ENCODE peak calls at places on chromosomes 3 and 15, in six cellular contexts. One of them, this sample, is unnamed.
A peak's percentile ranks its signal among the peaks of the same experiment; 100 is the strongest.

GRCh38 chr3:51391566-51392300 is 648 bp downstream of the RBM15B start:
- DNase-seq in mesenchymal stem cell: peak; percentile 54
- DNase-seq in osteoblast: peak; percentile 90
- DNase-seq in CD4-positive, alpha-beta memory T cell: peak; percentile 66
- DNase-seq in GM23338: peak; percentile 51
- DNase-seq in thyroid gland: peak; percentile 23
- DNase-seq in this sample: peak; percentile 33

GRCh38 chr3:55828712-55829111 is 341.6 kb upstream of the WNT5A start:
- DNase-seq in mesenchymal stem cell: no peak
- DNase-seq in osteoblast: no peak
- DNase-seq in CD4-positive, alpha-beta memory T cell: no peak
- DNase-seq in GM23338: no peak
- DNase-seq in thyroid gland: no peak
- DNase-seq in this sample: no peak

GRCh38 chr3:104892044-104892443 is 474.7 kb upstream of the ALCAM start:
- DNase-seq in mesenchymal stem cell: no peak
- DNase-seq in osteoblast: no peak
- DNase-seq in CD4-positive, alpha-beta memory T cell: no peak
- DNase-seq in GM23338: peak; percentile 20
- DNase-seq in thyroid gland: no peak
- DNase-seq in this sample: no peak

GRCh38 chr3:63193647-63194046 is 84.5 kb upstream of the SYNPR start:
- DNase-seq in mesenchymal stem cell: no peak
- DNase-seq in osteoblast: no peak
- DNase-seq in CD4-positive, alpha-beta memory T cell: no peak
- DNase-seq in GM23338: peak; percentile 77
- DNase-seq in thyroid gland: peak; percentile 3
- DNase-seq in this sample: no peak

GRCh38 chr15:92158426-92158825 is 235.3 kb upstream of the ST8SIA2 start:
- DNase-seq in mesenchymal stem cell: no peak
- DNase-seq in osteoblast: no peak
- DNase-seq in CD4-positive, alpha-beta memory T cell: no peak
- DNase-seq in GM23338: peak; percentile 57
- DNase-seq in thyroid gland: no peak
- DNase-seq in this sample: no peak

GRCh38 chr3:146503459-146504202 is 34.3 kb upstream of the PLSCR2 start:
- DNase-seq in mesenchymal stem cell: peak; percentile 94
- DNase-seq in osteoblast: peak; percentile 67
- DNase-seq in CD4-positive, alpha-beta memory T cell: no peak
- DNase-seq in GM23338: peak; percentile 29
- DNase-seq in thyroid gland: no peak
- DNase-seq in this sample: peak; percentile 83

GRCh38 chr3:66485291-66485968 is 15.4 kb downstream of the LRIG1 start:
- DNase-seq in mesenchymal stem cell: peak; percentile 93
- DNase-seq in osteoblast: no peak
- DNase-seq in CD4-positive, alpha-beta memory T cell: no peak
- DNase-seq in GM23338: no peak
- DNase-seq in thyroid gland: no peak
- DNase-seq in this sample: peak; percentile 45

GRCh38 chr3:52798978-52799476 is 4.4 kb downstream of the ITIH3 start:
- DNase-seq in mesenchymal stem cell: peak; percentile 6
- DNase-seq in osteoblast: peak; percentile 92
- DNase-seq in CD4-positive, alpha-beta memory T cell: no peak
- DNase-seq in GM23338: peak; percentile 82
- DNase-seq in thyroid gland: no peak
- DNase-seq in this sample: no peak

GRCh38 chr3:71356272-71356671 is 227.3 kb downstream of the FOXP1 start:
- DNase-seq in mesenchymal stem cell: no peak
- DNase-seq in osteoblast: no peak
- DNase-seq in CD4-positive, alpha-beta memory T cell: no peak
- DNase-seq in GM23338: no peak
- DNase-seq in thyroid gland: no peak
- DNase-seq in this sample: no peak

GRCh38 chr15:32687556-32687955 is 30.2 kb upstream of the GREM1 start:
- DNase-seq in mesenchymal stem cell: peak; percentile 71
- DNase-seq in osteoblast: no peak
- DNase-seq in CD4-positive, alpha-beta memory T cell: no peak
- DNase-seq in GM23338: no peak
- DNase-seq in thyroid gland: no peak
- DNase-seq in this sample: no peak

GRCh38 chr3:113533534-113533892 is 1.2 kb downstream of the SIDT1 start:
- DNase-seq in mesenchymal stem cell: no peak
- DNase-seq in osteoblast: no peak
- DNase-seq in CD4-positive, alpha-beta memory T cell: peak; percentile 61
- DNase-seq in GM23338: no peak
- DNase-seq in thyroid gland: no peak
- DNase-seq in this sample: no peak

GRCh38 chr3:4780545-4780957 is 198.7 kb upstream of the BHLHE40 start:
- DNase-seq in mesenchymal stem cell: no peak
- DNase-seq in osteoblast: no peak
- DNase-seq in CD4-positive, alpha-beta memory T cell: no peak
- DNase-seq in GM23338: peak; percentile 14
- DNase-seq in thyroid gland: no peak
- DNase-seq in this sample: no peak

GRCh38 chr3:125374501-125374995 is 577 bp downstream of the ZNF148 start:
- DNase-seq in mesenchymal stem cell: peak; percentile 69
- DNase-seq in osteoblast: peak; percentile 88
- DNase-seq in CD4-positive, alpha-beta memory T cell: no peak
- DNase-seq in GM23338: peak; percentile 83
- DNase-seq in thyroid gland: peak; percentile 30
- DNase-seq in this sample: peak; percentile 49

GRCh38 chr15:39079296-39079834 is 501.5 kb upstream of the THBS1 start:
- DNase-seq in mesenchymal stem cell: peak; percentile 61
- DNase-seq in osteoblast: peak; percentile 38
- DNase-seq in CD4-positive, alpha-beta memory T cell: no peak
- DNase-seq in GM23338: no peak
- DNase-seq in thyroid gland: no peak
- DNase-seq in this sample: peak; percentile 69

GRCh38 chr15:68550498-68551295 is 28.1 kb upstream of the CORO2B start:
- DNase-seq in mesenchymal stem cell: peak; percentile 53
- DNase-seq in osteoblast: no peak
- DNase-seq in CD4-positive, alpha-beta memory T cell: peak; percentile 49
- DNase-seq in GM23338: peak; percentile 94
- DNase-seq in thyroid gland: peak; percentile 82
- DNase-seq in this sample: peak; percentile 37

GRCh38 chr15:80635953-80636352 is 59.2 kb upstream of the ABHD17C start:
- DNase-seq in mesenchymal stem cell: no peak
- DNase-seq in osteoblast: no peak
- DNase-seq in CD4-positive, alpha-beta memory T cell: no peak
- DNase-seq in GM23338: no peak
- DNase-seq in thyroid gland: no peak
- DNase-seq in this sample: no peak

GRCh38 chr15:95994418-95994817 is 336.1 kb upstream of the NR2F2 start:
- DNase-seq in mesenchymal stem cell: peak; percentile 36
- DNase-seq in osteoblast: no peak
- DNase-seq in CD4-positive, alpha-beta memory T cell: no peak
- DNase-seq in GM23338: no peak
- DNase-seq in thyroid gland: no peak
- DNase-seq in this sample: no peak

GRCh38 chr3:171351676-171352075 is 108.5 kb downstream of the TNIK start:
- DNase-seq in mesenchymal stem cell: peak; percentile 75
- DNase-seq in osteoblast: peak; percentile 82
- DNase-seq in CD4-positive, alpha-beta memory T cell: no peak
- DNase-seq in GM23338: no peak
- DNase-seq in thyroid gland: peak; percentile 46
- DNase-seq in this sample: no peak

GRCh38 chr3:48026098-48026497 is 9.9 kb upstream of the MAP4 start:
- DNase-seq in mesenchymal stem cell: no peak
- DNase-seq in osteoblast: no peak
- DNase-seq in CD4-positive, alpha-beta memory T cell: no peak
- DNase-seq in GM23338: no peak
- DNase-seq in thyroid gland: no peak
- DNase-seq in this sample: no peak

GRCh38 chr3:170471149-170471548 is 52.5 kb downstream of the CLDN11 start:
- DNase-seq in mesenchymal stem cell: no peak
- DNase-seq in osteoblast: peak; percentile 74
- DNase-seq in CD4-positive, alpha-beta memory T cell: no peak
- DNase-seq in GM23338: no peak
- DNase-seq in thyroid gland: no peak
- DNase-seq in this sample: no peak

GRCh38 chr15:41932939-41933725 is 39.2 kb downstream of the EHD4 start:
- DNase-seq in mesenchymal stem cell: no peak
- DNase-seq in osteoblast: no peak
- DNase-seq in CD4-positive, alpha-beta memory T cell: no peak
- DNase-seq in GM23338: peak; percentile 27
- DNase-seq in thyroid gland: no peak
- DNase-seq in this sample: no peak

GRCh38 chr15:72272997-72273352 is 621 bp upstream of the PARP6 start:
- DNase-seq in mesenchymal stem cell: no peak
- DNase-seq in osteoblast: no peak
- DNase-seq in CD4-positive, alpha-beta memory T cell: no peak
- DNase-seq in GM23338: no peak
- DNase-seq in thyroid gland: no peak
- DNase-seq in this sample: no peak

GRCh38 chr15:72272213-72272996 is at the start of gene PARP6:
- DNase-seq in mesenchymal stem cell: peak; percentile 98
- DNase-seq in osteoblast: peak; percentile 100
- DNase-seq in CD4-positive, alpha-beta memory T cell: peak; percentile 99
- DNase-seq in GM23338: peak; percentile 98
- DNase-seq in thyroid gland: peak; percentile 99
- DNase-seq in this sample: peak; percentile 98

GRCh38 chr15:72271895-72272212 is 500 bp downstream of the PARP6 start:
- DNase-seq in mesenchymal stem cell: peak; percentile 27
- DNase-seq in osteoblast: peak; percentile 77
- DNase-seq in CD4-positive, alpha-beta memory T cell: no peak
- DNase-seq in GM23338: peak; percentile 48
- DNase-seq in thyroid gland: no peak
- DNase-seq in this sample: no peak

GRCh38 chr15:72269739-72270138 is 2.6 kb downstream of the PARP6 start:
- DNase-seq in mesenchymal stem cell: no peak
- DNase-seq in osteoblast: no peak
- DNase-seq in CD4-positive, alpha-beta memory T cell: no peak
- DNase-seq in GM23338: no peak
- DNase-seq in thyroid gland: no peak
- DNase-seq in this sample: no peak

DNA sequence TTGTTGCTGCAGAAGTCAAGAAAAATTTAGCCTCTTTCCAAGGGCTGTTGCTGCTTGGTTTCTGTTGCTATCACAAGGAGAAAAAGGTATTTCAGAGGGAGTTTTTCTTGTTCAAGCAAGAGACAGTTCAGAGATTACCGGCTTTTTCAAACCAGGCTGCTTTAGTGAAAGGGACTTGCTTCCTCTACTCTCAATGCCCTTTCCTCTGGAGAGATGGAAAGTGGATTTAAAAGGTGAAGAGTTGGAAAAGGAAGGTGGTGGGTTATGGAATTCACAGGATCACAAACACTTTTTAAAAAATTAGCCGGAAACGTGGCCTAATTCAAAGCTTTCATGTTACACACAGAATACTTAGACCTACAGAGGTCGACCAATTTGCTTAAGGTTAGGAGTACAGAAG is 1.1 kb downstream of the PARP6 start:
- DNase-seq in mesenchymal stem cell: no peak
- DNase-seq in osteoblast: no peak
- DNase-seq in CD4-positive, alpha-beta memory T cell: no peak
- DNase-seq in GM23338: no peak
- DNase-seq in thyroid gland: no peak
- DNase-seq in this sample: no peak
- H3K4me3 ChIP-seq in mesenchymal stem cell: peak overlapping the region; percentile 93
- H3K4me3 ChIP-seq in osteoblast: peak overlapping the region; percentile 80
- H3K4me3 ChIP-seq in CD4-positive, alpha-beta memory T cell: no peak overlapping the region
- H3K4me3 ChIP-seq in GM23338: peak overlapping the region; percentile 90
- H3K4me3 ChIP-seq in thyroid gland: no peak overlapping the region
- H3K4me3 ChIP-seq in this sample: peak overlapping the region; percentile 80

GRCh38 chr3:112096176-112096575 is 10.0 kb downstream of the C3orf52 start:
- DNase-seq in mesenchymal stem cell: no peak
- DNase-seq in osteoblast: no peak
- DNase-seq in CD4-positive, alpha-beta memory T cell: no peak
- DNase-seq in GM23338: no peak
- DNase-seq in thyroid gland: no peak
- DNase-seq in this sample: no peak

GRCh38 chr3:112090899-112091586 is 4.9 kb downstream of the C3orf52 start:
- DNase-seq in mesenchymal stem cell: no peak
- DNase-seq in osteoblast: no peak
- DNase-seq in CD4-positive, alpha-beta memory T cell: no peak
- DNase-seq in GM23338: no peak
- DNase-seq in thyroid gland: no peak
- DNase-seq in this sample: no peak

GRCh38 chr3:112089956-112090898 is 4.0 kb downstream of the C3orf52 start:
- DNase-seq in mesenchymal stem cell: no peak
- DNase-seq in osteoblast: peak; percentile 65
- DNase-seq in CD4-positive, alpha-beta memory T cell: no peak
- DNase-seq in GM23338: no peak
- DNase-seq in thyroid gland: no peak
- DNase-seq in this sample: no peak

GRCh38 chr3:112092439-112093179 is 6.4 kb downstream of the C3orf52 start:
- DNase-seq in mesenchymal stem cell: peak; percentile 42
- DNase-seq in osteoblast: peak; percentile 84
- DNase-seq in CD4-positive, alpha-beta memory T cell: no peak
- DNase-seq in GM23338: peak; percentile 50
- DNase-seq in thyroid gland: peak; percentile 44
- DNase-seq in this sample: no peak

GRCh38 chr3:112093180-112093522 is 7.0 kb downstream of the C3orf52 start:
- DNase-seq in mesenchymal stem cell: no peak
- DNase-seq in osteoblast: no peak
- DNase-seq in CD4-positive, alpha-beta memory T cell: no peak
- DNase-seq in GM23338: peak; percentile 47
- DNase-seq in thyroid gland: no peak
- DNase-seq in this sample: no peak
- H3K27ac ChIP-seq in mesenchymal stem cell: peak overlapping the region; percentile 75
- H3K27ac ChIP-seq in osteoblast: peak overlapping the region; percentile 61
- H3K27ac ChIP-seq in CD4-positive, alpha-beta memory T cell: no peak overlapping the region
- H3K27ac ChIP-seq in GM23338: peak overlapping the region; percentile 63
- H3K27ac ChIP-seq in thyroid gland: peak overlapping the region; percentile 83
- H3K27ac ChIP-seq in this sample: no peak overlapping the region

DNA sequence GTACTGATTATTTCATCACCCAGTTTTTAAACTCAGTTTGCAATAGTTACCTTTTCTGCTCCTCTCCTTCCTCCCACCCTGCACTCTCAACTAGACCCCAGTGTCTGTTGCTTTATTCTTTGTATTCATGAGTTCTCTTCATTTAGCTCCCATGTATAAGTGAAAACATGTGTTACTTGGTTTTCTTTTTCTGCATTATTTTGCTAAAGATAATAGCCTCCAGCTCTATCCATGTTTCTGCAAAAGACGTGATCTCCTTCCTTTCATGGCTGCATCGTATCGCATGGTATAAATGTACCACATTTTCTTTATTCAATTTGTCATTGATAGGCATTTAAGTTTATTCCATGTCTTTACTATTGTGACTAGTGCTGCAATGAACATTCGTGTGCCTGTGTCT is 79.0 kb downstream of the NAALADL2 start:
- DNase-seq in mesenchymal stem cell: no peak
- DNase-seq in osteoblast: no peak
- DNase-seq in CD4-positive, alpha-beta memory T cell: no peak
- DNase-seq in GM23338: no peak
- DNase-seq in thyroid gland: no peak
- DNase-seq in this sample: no peak
- H3K4me1 ChIP-seq in mesenchymal stem cell: no peaks in the 10 kb centered on the region
- H3K4me1 ChIP-seq in osteoblast: peaks cover 9% of the 10 kb centered on the region
- H3K4me1 ChIP-seq in CD4-positive, alpha-beta memory T cell: no peaks in the 10 kb centered on the region
- H3K4me1 ChIP-seq in GM23338: peaks cover 6% of the 10 kb centered on the region
- H3K4me1 ChIP-seq in thyroid gland: no peaks in the 10 kb centered on the region
- H3K4me1 ChIP-seq in this sample: no peaks in the 10 kb centered on the region

DNA sequence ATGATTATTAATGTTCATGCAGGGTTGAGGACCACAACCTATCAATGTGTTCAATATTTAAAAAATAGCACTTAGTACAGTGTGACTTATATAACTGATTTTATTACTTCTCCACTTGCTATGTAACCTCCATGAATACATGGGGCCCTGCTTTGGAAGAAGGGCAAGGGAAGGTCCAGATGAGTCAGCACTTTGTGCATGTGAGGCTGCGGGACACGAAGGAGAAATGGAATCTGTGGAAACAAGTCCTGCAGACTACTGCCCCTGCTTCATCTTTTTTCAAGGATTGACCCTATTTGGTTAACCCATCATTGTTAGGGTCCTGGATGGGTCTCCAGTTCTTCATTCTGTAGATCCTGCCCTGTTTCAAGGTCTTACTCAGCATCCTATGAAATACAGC is 1.6 kb downstream of the NXPE3 start:
- DNase-seq in mesenchymal stem cell: peak; percentile 90
- DNase-seq in osteoblast: peak; percentile 87
- DNase-seq in CD4-positive, alpha-beta memory T cell: no peak
- DNase-seq in GM23338: peak; percentile 37
- DNase-seq in thyroid gland: no peak
- DNase-seq in this sample: peak; percentile 42
- H3K4me3 ChIP-seq in mesenchymal stem cell: peak overlapping the region; percentile 98
- H3K4me3 ChIP-seq in osteoblast: peak overlapping the region; percentile 92
- H3K4me3 ChIP-seq in CD4-positive, alpha-beta memory T cell: no peak overlapping the region
- H3K4me3 ChIP-seq in GM23338: peak overlapping the region; percentile 83
- H3K4me3 ChIP-seq in thyroid gland: no peak overlapping the region
- H3K4me3 ChIP-seq in this sample: peak overlapping the region; percentile 87

This sample was measured in SJSA1.